ENCODE peak calls at places on chromosomes 5 and 9, in ten cellular contexts. F, E, J, D, V, Q, O, Z, Y and R are unnamed samples.
A peak's percentile ranks its signal among the peaks of the same experiment; 100 is the strongest.

GRCh38 chr5:60522299-60522915 is 177.6 kb downstream of the DEPDC1B start:
- DNase-seq in F (no peak), E (peak; percentile 78), J (no peak), D (no peak), V (no peak), Q (no peak), O (no peak), Z (peak; percentile 1), Y (peak; percentile 38), R (peak; percentile 83)

GRCh38 chr5:129904102-129904666 is at the start of gene CHSY3:
- DNase-seq in F (peak; percentile 10), E (peak; percentile 50), J (peak; percentile 48), D (peak; percentile 57), V (peak; percentile 84), Q (peak; percentile 78), O (no peak), Z (peak; percentile 25), Y (peak; percentile 90), R (peak; percentile 47)

GRCh38 chr5:160339406-160340140 is 27.2 kb upstream of the CCNJL start:
- DNase-seq in F (no peak), E (no peak), J (no peak), D (no peak), V (no peak), Q (no peak), O (no peak), Z (no peak), Y (no peak), R (no peak)

GRCh38 chr5:157253547-157253946 is 12.4 kb upstream of the CYFIP2 start:
- DNase-seq in F (peak; percentile 63), E (peak; percentile 65), J (peak; percentile 38), D (peak; percentile 58), V (no peak), Q (peak; percentile 58), O (no peak), Z (peak; percentile 40), Y (peak; percentile 70), R (peak; percentile 61)

GRCh38 chr5:58466939-58467338 is 7.1 kb upstream of the PLK2 start:
- DNase-seq in F (peak; percentile 47), E (peak; percentile 34), J (peak; percentile 61), D (peak; percentile 70), V (no peak), Q (peak; percentile 29), O (no peak), Z (peak; percentile 45), Y (peak; percentile 38), R (peak; percentile 40)

GRCh38 chr9:34591091-34591910 is 1.8 kb upstream of the CNTFR start:
- DNase-seq in F (peak; percentile 67), E (peak; percentile 95), J (peak; percentile 42), D (peak; percentile 87), V (peak; percentile 88), Q (peak; percentile 89), O (no peak), Z (peak; percentile 54), Y (peak; percentile 83), R (peak; percentile 95)

GRCh38 chr5:50958852-50959457 is 292.5 kb downstream of the PARP8 start:
- DNase-seq in F (peak; percentile 15), E (no peak), J (peak; percentile 44), D (peak; percentile 40), V (no peak), Q (no peak), O (no peak), Z (peak; percentile 39), Y (peak; percentile 41), R (peak; percentile 38)

GRCh38 chr9:115158666-115159481 is 40.9 kb upstream of the TNC start:
- DNase-seq in F (no peak), E (no peak), J (peak; percentile 77), D (no peak), V (no peak), Q (no peak), O (no peak), Z (peak; percentile 72), Y (peak; percentile 26), R (no peak)

GRCh38 chr5:79186021-79186420 is 49.9 kb upstream of the JMY start:
- DNase-seq in F (no peak), E (no peak), J (no peak), D (no peak), V (no peak), Q (no peak), O (no peak), Z (no peak), Y (no peak), R (no peak)

GRCh38 chr9:69027355-69028097 is 8.0 kb upstream of the FXN start:
- DNase-seq in F (peak; percentile 54), E (peak; percentile 73), J (peak; percentile 56), D (peak; percentile 54), V (no peak), Q (peak; percentile 22), O (peak; percentile 41), Z (peak; percentile 36), Y (peak; percentile 57), R (peak; percentile 67)

GRCh38 chr5:150299571-150300327 is 3.0 kb downstream of the ARSI start:
- DNase-seq in F (no peak), E (peak; percentile 62), J (no peak), D (no peak), V (no peak), Q (no peak), O (no peak), Z (peak; percentile 25), Y (peak; percentile 27), R (no peak)

GRCh38 chr9:127485995-127486394 is 34.7 kb downstream of the LRSAM1 start:
- DNase-seq in F (no peak), E (no peak), J (peak; percentile 38), D (no peak), V (no peak), Q (no peak), O (no peak), Z (no peak), Y (no peak), R (no peak)

GRCh38 chr5:175216991-175217390 is 227.0 kb downstream of the DRD1 start:
- DNase-seq in F (no peak), E (no peak), J (no peak), D (no peak), V (no peak), Q (no peak), O (no peak), Z (peak; percentile 69), Y (no peak), R (no peak)

GRCh38 chr5:172364773-172365172 is 81.2 kb upstream of the UBTD2 start:
- DNase-seq in F (peak; percentile 14), E (no peak), J (no peak), D (peak; percentile 47), V (no peak), Q (no peak), O (no peak), Z (no peak), Y (peak; percentile 31), R (no peak)

GRCh38 chr9:100217536-100217935 is 118.5 kb downstream of the INVS start:
- DNase-seq in F (no peak), E (no peak), J (no peak), D (no peak), V (no peak), Q (no peak), O (no peak), Z (no peak), Y (no peak), R (no peak)

GRCh38 chr5:149235841-149236240 is 35.8 kb upstream of the AFAP1L1 start:
- DNase-seq in F (no peak), E (no peak), J (no peak), D (no peak), V (peak; percentile 53), Q (no peak), O (no peak), Z (no peak), Y (no peak), R (no peak)

GRCh38 chr5:121271546-121271945 is 580.1 kb upstream of the FTMT start:
- DNase-seq in F (no peak), E (no peak), J (no peak), D (no peak), V (no peak), Q (no peak), O (no peak), Z (no peak), Y (no peak), R (no peak)

GRCh38 chr5:36751881-36752280 is 124.7 kb upstream of the NIPBL start:
- DNase-seq in F (no peak), E (no peak), J (no peak), D (no peak), V (no peak), Q (no peak), O (no peak), Z (no peak), Y (no peak), R (no peak)

GRCh38 chr9:96186601-96187011 is 115.4 kb downstream of the HSD17B3 start:
- DNase-seq in F (no peak), E (no peak), J (peak; percentile 51), D (no peak), V (no peak), Q (peak; percentile 75), O (no peak), Z (no peak), Y (peak; percentile 10), R (no peak)

GRCh38 chr5:154421868-154422267 is 23.9 kb upstream of the SAP30L start:
- DNase-seq in F (no peak), E (peak; percentile 19), J (no peak), D (peak; percentile 50), V (no peak), Q (no peak), O (no peak), Z (no peak), Y (no peak), R (peak; percentile 45)
- TF ChIP-seq CTCF in F (no peak), E (peak; percentile 24), J (peak; percentile 31), D (peak; percentile 66), V (peak; percentile 52), Q (no peak), O (peak; percentile 74), Z (peak; percentile 75), Y (peak; percentile 53), R (peak; percentile 51)

DNA sequence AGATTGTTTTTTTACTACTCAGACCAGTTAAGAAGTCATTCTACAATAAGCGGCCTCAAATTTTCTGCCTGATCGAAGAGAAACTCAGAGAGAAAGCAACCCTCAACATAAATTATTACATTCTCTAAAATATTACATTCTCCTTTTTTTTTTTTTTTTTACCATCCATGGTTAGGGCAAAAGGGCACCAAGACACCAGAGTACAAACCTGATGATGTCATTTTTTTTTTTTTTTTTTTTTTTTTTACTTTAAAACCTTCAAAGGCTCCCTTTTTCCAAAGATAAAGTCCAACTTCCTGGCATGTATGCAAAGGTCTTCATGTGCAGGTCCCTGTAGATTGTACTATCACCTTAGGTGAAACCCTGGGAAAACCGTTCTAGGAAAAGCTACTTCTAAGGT is 104.4 kb downstream of the SSBP2 start:
- DNase-seq in F (no peak), E (no peak), J (no peak), D (no peak), V (no peak), Q (no peak), O (no peak), Z (no peak), Y (no peak), R (no peak)
- TF ChIP-seq CTCF in F (no peak), E (no peak), J (no peak), D (no peak), V (no peak), Q (no peak), O (no peak), Z (no peak), Y (no peak), R (no peak)

GRCh38 chr9:109556061-109556460 is 58.0 kb upstream of the PTPN3 start:
- DNase-seq in F (no peak), E (no peak), J (peak; percentile 94), D (no peak), V (no peak), Q (no peak), O (no peak), Z (no peak), Y (no peak), R (no peak)
- TF ChIP-seq CTCF in F (no peak), E (no peak), J (no peak), D (no peak), V (no peak), Q (no peak), O (no peak), Z (no peak), Y (no peak), R (no peak)

GRCh38 chr9:124357591-124358361 is 57.5 kb downstream of the PSMB7 start:
- DNase-seq in F (no peak), E (no peak), J (no peak), D (peak; percentile 49), V (no peak), Q (no peak), O (no peak), Z (no peak), Y (no peak), R (peak; percentile 23)
- TF ChIP-seq CTCF in F (no peak), E (no peak), J (peak; percentile 5), D (peak; percentile 31), V (no peak), Q (no peak), O (no peak), Z (peak; percentile 48), Y (peak; percentile 19), R (peak; percentile 10)